ENCODE peak calls at places on chromosomes 12 and 14, in five cellular contexts. V, Z, Y, I and O are unnamed samples.

GRCh38 chr12:64673490-64674169 is 63.3 kb downstream of the RASSF3 start:
- DNase-seq in V (no peak), Z (no peak), Y (no peak), I (peak; percentile 70), O (no peak)

GRCh38 chr14:73680821-73681220 is 33.4 kb downstream of the PNMA1 start:
- DNase-seq in V (no peak), Z (no peak), Y (no peak), I (no peak), O (no peak)

GRCh38 chr12:65778268-65779090 is 45.8 kb upstream of the HMGA2 start:
- DNase-seq in V (no peak), Z (no peak), Y (no peak), I (no peak), O (no peak)

GRCh38 chr14:75871181-75871880 is 110.5 kb downstream of the TGFB3 start:
- DNase-seq in V (no peak), Z (no peak), Y (no peak), I (peak; percentile 71), O (no peak)

GRCh38 chr12:132285991-132286681 is 43.3 kb downstream of the GALNT9 start:
- DNase-seq in V (peak; percentile 69), Z (peak; percentile 34), Y (peak; percentile 3), I (peak; percentile 84), O (no peak)

GRCh38 chr14:32576088-32576795 is 247.1 kb downstream of the AKAP6 start:
- DNase-seq in V (no peak), Z (peak; percentile 21), Y (no peak), I (peak; percentile 85), O (peak; percentile 45)

GRCh38 chr14:104604461-104605449 is at the start of gene TMEM179:
- DNase-seq in V (peak; percentile 35), Z (peak; percentile 61), Y (no peak), I (peak; percentile 16), O (no peak)

GRCh38 chr12:106985479-106985878 is 1.5 kb downstream of the MTERF2 start:
- DNase-seq in V (no peak), Z (no peak), Y (no peak), I (no peak), O (no peak)

GRCh38 chr14:69395929-69396328 is 2.2 kb downstream of the ERH start:
- DNase-seq in V (no peak), Z (no peak), Y (no peak), I (no peak), O (no peak)

GRCh38 chr14:93785423-93785822 is 2.9 kb downstream of the PRIMA1 start:
- DNase-seq in V (no peak), Z (no peak), Y (no peak), I (no peak), O (no peak)

GRCh38 chr12:5096241-5096880 is 52.7 kb downstream of the KCNA5 start:
- DNase-seq in V (no peak), Z (no peak), Y (peak; percentile 44), I (peak; percentile 25), O (no peak)

GRCh38 chr12:14961466-14962155 is at the start of gene ARHGDIB:
- DNase-seq in V (peak; percentile 58), Z (no peak), Y (no peak), I (peak; percentile 34), O (peak; percentile 94)

GRCh38 chr14:27392153-27392552 is 794.3 kb upstream of the NOVA1 start:
- DNase-seq in V (no peak), Z (no peak), Y (no peak), I (no peak), O (no peak)

DNA sequence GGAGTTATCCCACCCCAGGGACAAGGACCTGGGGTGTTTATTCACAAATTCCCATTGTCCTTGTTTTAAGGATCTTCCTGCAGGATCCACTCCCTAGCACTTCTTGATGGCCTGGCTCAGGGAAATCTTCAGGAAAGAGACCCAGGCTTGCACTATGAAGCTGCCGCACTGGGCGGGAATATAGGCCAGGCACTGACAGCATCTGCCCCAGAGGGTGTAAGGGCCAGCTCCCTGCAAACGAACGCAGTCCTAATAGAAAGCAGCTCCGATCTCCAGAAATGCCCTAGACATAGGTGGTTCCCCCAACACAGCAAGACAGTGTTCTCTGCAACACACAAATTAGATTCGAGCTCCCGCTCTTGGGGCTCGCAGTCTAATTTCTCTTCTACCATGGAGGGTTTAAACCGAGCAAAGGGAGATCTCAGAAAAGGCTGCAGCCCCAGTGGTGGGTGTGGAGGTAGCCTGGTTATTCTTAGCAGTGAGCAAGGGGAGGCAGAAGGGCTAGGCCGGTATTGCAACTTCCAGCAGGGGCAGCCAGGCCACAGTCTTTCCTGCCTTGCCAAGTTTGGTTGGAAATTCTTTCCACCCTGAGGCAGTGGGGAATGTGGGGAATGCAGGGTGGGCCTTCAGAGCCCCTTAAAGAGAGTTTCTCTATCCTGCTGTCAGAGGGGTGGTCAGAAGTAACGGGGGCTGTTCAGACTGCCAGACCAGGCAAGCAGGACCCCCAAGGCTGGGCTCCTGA is 16.1 kb upstream of the WSCD2 start:
- DNase-seq in V (no peak), Z (no peak), Y (no peak), I (no peak), O (no peak)
- TF ChIP-seq CTCF in V (no peak), Z (no peak), Y (no peak), I (no peak), O (no peak)

DNA sequence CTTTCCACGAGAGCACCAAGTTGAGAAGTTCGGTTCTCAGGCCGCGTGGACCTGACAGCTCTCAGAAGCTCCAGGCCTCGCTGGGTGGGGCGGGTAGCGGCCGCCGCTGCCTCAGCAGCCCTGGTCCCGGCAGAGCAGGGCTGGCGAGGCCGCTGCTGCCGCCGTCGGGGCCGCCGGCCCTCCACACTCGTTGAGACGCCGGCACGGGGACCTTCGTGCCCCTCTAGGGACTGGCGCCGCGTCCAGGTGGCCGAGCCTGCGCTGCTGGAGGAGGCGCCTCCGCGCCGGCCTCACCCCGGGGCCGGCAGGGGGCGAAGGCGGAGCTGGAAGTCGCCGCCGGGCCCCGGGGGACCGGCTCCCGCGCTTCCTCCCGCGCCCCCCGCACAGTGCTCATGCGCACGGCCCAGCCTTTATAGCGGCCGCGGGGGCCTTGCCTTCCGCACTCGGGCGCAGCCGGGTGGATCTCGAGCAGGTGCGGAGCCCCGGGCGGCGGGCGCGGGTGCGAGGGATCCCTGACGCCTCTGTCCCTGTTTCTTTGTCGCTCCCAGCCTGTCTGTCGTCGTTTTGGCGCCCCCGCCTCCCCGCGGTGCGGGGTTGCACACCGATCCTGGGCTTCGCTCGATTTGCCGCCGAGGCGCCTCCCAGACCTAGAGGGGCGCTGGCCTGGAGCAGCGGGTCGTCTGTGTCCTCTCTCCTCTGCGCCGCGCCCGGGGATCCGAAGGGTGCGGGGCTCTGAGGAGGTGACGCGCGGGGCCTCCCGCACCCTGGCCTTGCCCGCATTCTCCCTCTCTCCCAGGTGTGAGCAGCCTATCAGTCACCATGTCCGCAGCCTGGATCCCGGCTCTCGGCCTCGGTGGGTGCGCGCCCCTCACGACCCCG is at the start of gene COCH:
- DNase-seq in V (peak; percentile 47), Z (peak; percentile 47), Y (no peak), I (no peak), O (peak; percentile 54)
- TF ChIP-seq CTCF in V (peak; percentile 39), Z (no peak), Y (peak; percentile 7), I (no peak), O (peak; percentile 32)

GRCh38 chr12:127899981-127900380 is 367.0 kb upstream of the TMEM132C start:
- DNase-seq in V (no peak), Z (no peak), Y (no peak), I (no peak), O (no peak)

GRCh38 chr12:127898616-127899015 is 368.4 kb upstream of the TMEM132C start:
- DNase-seq in V (no peak), Z (no peak), Y (no peak), I (no peak), O (no peak)

GRCh38 chr12:127888948-127889347 is 378.0 kb upstream of the TMEM132C start:
- DNase-seq in V (no peak), Z (no peak), Y (no peak), I (no peak), O (no peak)

GRCh38 chr12:127893875-127894635 is 372.9 kb upstream of the TMEM132C start:
- DNase-seq in V (no peak), Z (no peak), Y (no peak), I (peak; percentile 1), O (no peak)
- TF ChIP-seq CTCF in V (peak; percentile 20), Z (peak; percentile 57), Y (no peak), I (peak; percentile 36), O (no peak)

GRCh38 chr14:36656769-36657408 is 4.8 kb upstream of the PAX9 start:
- DNase-seq in V (no peak), Z (no peak), Y (no peak), I (no peak), O (no peak)

GRCh38 chr14:36657409-36658090 is 4.1 kb upstream of the PAX9 start:
- DNase-seq in V (no peak), Z (no peak), Y (no peak), I (peak; percentile 8), O (no peak)

GRCh38 chr14:36655054-36655381 is 6.6 kb upstream of the PAX9 start:
- DNase-seq in V (no peak), Z (no peak), Y (no peak), I (no peak), O (no peak)

GRCh38 chr14:36655571-36655962 is 6.1 kb upstream of the PAX9 start:
- DNase-seq in V (no peak), Z (no peak), Y (no peak), I (no peak), O (no peak)

GRCh38 chr14:36655963-36656768 is 5.5 kb upstream of the PAX9 start:
- DNase-seq in V (no peak), Z (no peak), Y (no peak), I (peak; percentile 8), O (peak; percentile 55)
- TF ChIP-seq CTCF in V (peak; percentile 27), Z (peak; percentile 29), Y (peak; percentile 21), I (peak; percentile 51), O (peak; percentile 53)

DNA sequence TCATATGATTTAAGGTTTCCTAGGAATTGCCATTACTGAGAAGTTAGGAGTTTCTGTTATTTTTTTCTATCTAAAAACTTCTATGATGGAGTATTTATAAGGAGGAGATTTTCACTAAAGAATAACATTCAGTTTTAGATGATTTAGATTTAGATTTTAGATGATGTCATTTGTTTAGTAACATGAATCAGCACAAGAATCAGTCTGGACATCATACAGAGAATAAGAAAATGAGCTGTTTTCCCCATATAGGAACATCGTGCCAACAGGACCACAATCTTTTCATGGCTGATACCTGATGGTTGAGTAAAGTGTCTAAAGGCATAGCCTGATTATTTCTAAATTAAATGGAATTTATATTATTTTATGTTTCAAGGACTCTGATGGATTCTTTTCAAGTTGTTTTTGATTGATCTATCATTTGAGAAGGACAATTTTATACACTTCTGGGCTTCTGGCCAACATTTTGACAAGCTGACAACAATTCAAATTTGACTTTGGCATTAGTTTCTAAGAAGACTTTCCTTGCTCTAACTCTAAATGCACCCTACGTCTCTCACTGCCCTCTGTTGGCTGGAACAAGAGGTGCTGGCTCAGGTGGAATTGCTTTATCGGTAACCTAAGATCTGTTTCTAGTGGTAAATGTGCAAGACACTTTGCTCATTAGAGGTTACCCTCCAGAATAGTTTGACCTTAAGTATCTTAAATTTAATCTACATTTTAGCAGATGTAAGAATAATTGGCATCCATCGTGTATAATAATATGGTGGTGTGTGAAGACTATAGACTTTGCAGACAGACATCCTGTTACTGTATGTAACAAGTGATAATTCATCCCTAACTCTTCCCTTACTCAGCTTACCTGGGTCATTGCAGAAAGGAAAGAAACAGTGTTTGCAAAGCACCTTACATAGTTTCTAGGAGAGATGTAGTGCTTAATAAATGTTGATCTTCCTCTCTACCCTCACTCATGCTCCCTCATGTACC is 42.8 kb upstream of the CPSF6 start:
- DNase-seq in V (no peak), Z (peak; percentile 9), Y (no peak), I (peak; percentile 20), O (no peak)
- TF ChIP-seq CTCF in V (peak; percentile 43), Z (peak; percentile 41), Y (peak; percentile 46), I (peak; percentile 47), O (no peak)

GRCh38 chr12:29591140-29592020 is 93.9 kb upstream of the OVCH1 start:
- DNase-seq in V (no peak), Z (no peak), Y (no peak), I (peak; percentile 86), O (no peak)
- TF ChIP-seq CTCF in V (no peak), Z (no peak), Y (peak; percentile 64), I (peak; percentile 82), O (no peak)